ENCODE peak calls at places on chromosomes 6 and 20, in six cellular contexts. W, X, B, E, T and P are unnamed samples.

GRCh38 chr6:20810732-20811111 is 276.5 kb downstream of the CDKAL1 start:
- DNase-seq in W (no peak), X (no peak), B (no peak), E (no peak), T (no peak), P (no peak)

GRCh38 chr20:23565503-23566056 is 2.7 kb downstream of the CST9L start:
- DNase-seq in W (no peak), X (no peak), B (no peak), E (no peak), T (no peak), P (no peak)

GRCh38 chr6:101429291-101429690 is 35.8 kb downstream of the GRIK2 start:
- DNase-seq in W (no peak), X (no peak), B (no peak), E (no peak), T (no peak), P (no peak)

GRCh38 chr6:151389640-151390275 is 1.6 kb downstream of the ZBTB2 start:
- DNase-seq in W (peak; percentile 65), X (peak; percentile 58), B (peak; percentile 65), E (no peak), T (peak; percentile 72), P (peak; percentile 77)

GRCh38 chr20:61628901-61629300 is 376.8 kb downstream of the CDH4 start:
- DNase-seq in W (peak; percentile 71), X (no peak), B (no peak), E (no peak), T (peak; percentile 51), P (no peak)

GRCh38 chr20:57779401-57780003 is 69.7 kb upstream of the PMEPA1 start:
- DNase-seq in W (no peak), X (peak; percentile 17), B (no peak), E (no peak), T (no peak), P (peak; percentile 64)

GRCh38 chr20:55567826-55568225 is 437.5 kb downstream of the CBLN4 start:
- DNase-seq in W (no peak), X (no peak), B (no peak), E (no peak), T (no peak), P (no peak)

GRCh38 chr6:5894357-5894756 is 112.4 kb downstream of the NRN1 start:
- DNase-seq in W (no peak), X (no peak), B (no peak), E (no peak), T (no peak), P (no peak)

GRCh38 chr6:83057705-83058321 is 7.8 kb downstream of the UBE3D start:
- DNase-seq in W (peak; percentile 57), X (peak; percentile 72), B (peak; percentile 67), E (peak; percentile 22), T (peak; percentile 70), P (peak; percentile 76)

GRCh38 chr6:87078983-87079616 is 15.8 kb downstream of the CGA start:
- DNase-seq in W (peak; percentile 69), X (peak; percentile 95), B (peak; percentile 69), E (peak; percentile 79), T (peak; percentile 86), P (peak; percentile 85)

GRCh38 chr6:11317885-11318771 is 85.7 kb upstream of the NEDD9 start:
- DNase-seq in W (no peak), X (peak; percentile 19), B (no peak), E (peak; percentile 8), T (no peak), P (peak; percentile 91)

GRCh38 chr20:49539481-49540231 is 28.3 kb downstream of the PTGIS start:
- DNase-seq in W (no peak), X (no peak), B (no peak), E (no peak), T (no peak), P (no peak)

GRCh38 chr20:56986931-56987720 is 279.3 kb downstream of the BMP7 start:
- DNase-seq in W (no peak), X (no peak), B (no peak), E (no peak), T (no peak), P (no peak)

GRCh38 chr6:34543421-34543820 is 12.7 kb downstream of the SPDEF start:
- DNase-seq in W (no peak), X (no peak), B (no peak), E (no peak), T (no peak), P (no peak)

GRCh38 chr6:79064635-79065034 is 13.4 kb downstream of the PHIP start:
- DNase-seq in W (no peak), X (no peak), B (no peak), E (no peak), T (no peak), P (no peak)

GRCh38 chr6:137291441-137291840 is 72.3 kb upstream of the IFNGR1 start:
- DNase-seq in W (no peak), X (no peak), B (no peak), E (no peak), T (no peak), P (no peak)

GRCh38 chr20:39839406-39840119 is 849.5 kb downstream of the MAFB start:
- DNase-seq in W (no peak), X (no peak), B (no peak), E (no peak), T (no peak), P (peak; percentile 26)

GRCh38 chr6:137417411-137417810 is 76.8 kb downstream of the OLIG3 start:
- DNase-seq in W (no peak), X (no peak), B (no peak), E (no peak), T (no peak), P (no peak)

GRCh38 chr6:40932366-40932765 is 106.7 kb downstream of the UNC5CL start:
- DNase-seq in W (no peak), X (no peak), B (no peak), E (no peak), T (no peak), P (no peak)

GRCh38 chr6:170316071-170316470 is 9.5 kb downstream of the FAM120B start:
- DNase-seq in W (no peak), X (no peak), B (no peak), E (no peak), T (no peak), P (no peak)

GRCh38 chr6:74899416-74899815 is 306.4 kb downstream of the COL12A1 start:
- DNase-seq in W (no peak), X (peak; percentile 50), B (no peak), E (no peak), T (no peak), P (no peak)

GRCh38 chr6:170473226-170473789 is 79.8 kb downstream of the PSMB1 start:
- DNase-seq in W (no peak), X (no peak), B (no peak), E (no peak), T (no peak), P (no peak)

GRCh38 chr20:49595811-49596545 is 28.0 kb upstream of the PTGIS start:
- DNase-seq in W (no peak), X (no peak), B (no peak), E (no peak), T (no peak), P (no peak)

GRCh38 chr6:117344444-117345291 is 79.3 kb downstream of the VGLL2 start:
- DNase-seq in W (no peak), X (peak; percentile 29), B (no peak), E (no peak), T (no peak), P (no peak)

GRCh38 chr6:98843274-98844243 is 9.2 kb downstream of the POU3F2 start:
- DNase-seq in W (no peak), X (peak; percentile 67), B (no peak), E (no peak), T (peak; percentile 70), P (no peak)

GRCh38 chr6:31139599-31139998 is 733 bp upstream of the PSORS1C2 start:
- DNase-seq in W (no peak), X (peak; percentile 79), B (no peak), E (no peak), T (peak; percentile 59), P (no peak)
- TF ChIP-seq EZH2phosphoT487 in W (no peak), X (no peak), B (no peak), E (no peak), T (no peak), P (no peak)

GRCh38 chr6:107355659-107356058 is 103.7 kb downstream of the PDSS2 start:
- DNase-seq in W (no peak), X (no peak), B (no peak), E (no peak), T (no peak), P (no peak)

GRCh38 chr6:107354470-107354869 is 104.9 kb downstream of the PDSS2 start:
- DNase-seq in W (no peak), X (no peak), B (no peak), E (no peak), T (no peak), P (no peak)

GRCh38 chr6:107357842-107358241 is 101.5 kb downstream of the PDSS2 start:
- DNase-seq in W (no peak), X (no peak), B (no peak), E (no peak), T (no peak), P (no peak)

GRCh38 chr6:107348224-107348623 is 111.1 kb downstream of the PDSS2 start:
- DNase-seq in W (no peak), X (no peak), B (no peak), E (no peak), T (no peak), P (no peak)

GRCh38 chr6:107353773-107354382 is 105.5 kb downstream of the PDSS2 start:
- DNase-seq in W (no peak), X (no peak), B (no peak), E (no peak), T (no peak), P (no peak)
- H3K4me3 ChIP-seq in W (no peak overlapping the region), X (no peak overlapping the region), B (no peak overlapping the region), E (no peak overlapping the region), T (no peak overlapping the region), P (no peak overlapping the region)

GRCh38 chr20:3314391-3314790 is 75.4 kb upstream of the SLC4A11 start:
- DNase-seq in W (no peak), X (no peak), B (no peak), E (no peak), T (no peak), P (no peak)

GRCh38 chr20:3315110-3315509 is 76.1 kb upstream of the SLC4A11 start:
- DNase-seq in W (no peak), X (no peak), B (no peak), E (no peak), T (no peak), P (no peak)

GRCh38 chr20:3318226-3318884 is 79.4 kb upstream of the SLC4A11 start:
- DNase-seq in W (no peak), X (no peak), B (no peak), E (no peak), T (no peak), P (no peak)

GRCh38 chr20:3313681-3314080 is 74.7 kb upstream of the SLC4A11 start:
- DNase-seq in W (no peak), X (no peak), B (no peak), E (no peak), T (no peak), P (no peak)

DNA sequence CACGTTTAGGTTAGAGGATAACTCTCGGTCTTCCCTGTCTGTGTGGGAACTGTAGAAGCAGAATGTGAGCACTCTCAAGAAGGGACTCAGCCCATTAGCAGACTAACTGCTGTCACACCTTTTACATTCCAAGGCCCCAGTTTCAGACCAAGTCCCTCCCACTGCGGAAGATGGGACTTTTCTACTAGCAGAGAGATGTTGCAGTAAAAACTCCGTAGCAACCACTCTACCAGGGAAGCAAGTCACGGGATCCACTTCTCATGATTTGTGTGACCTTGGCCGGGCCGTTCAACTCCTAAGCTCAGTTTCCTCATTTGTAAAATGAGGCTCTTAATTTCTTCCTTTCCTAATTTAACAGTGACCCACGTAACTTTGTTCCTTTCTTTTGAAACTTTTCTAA is 77.1 kb upstream of the SLC4A11 start:
- DNase-seq in W (no peak), X (no peak), B (no peak), E (no peak), T (no peak), P (no peak)
- H3K4me1 ChIP-seq in W (peaks cover 9% of the 10 kb centered on the region), X (no peaks in the 10 kb centered on the region), B (no peaks in the 10 kb centered on the region), E (no peaks in the 10 kb centered on the region), T (no peaks in the 10 kb centered on the region), P (no peaks in the 10 kb centered on the region)

GRCh38 chr20:17993546-17993945 is 24.7 kb downstream of the MGME1 start:
- DNase-seq in W (no peak), X (no peak), B (no peak), E (no peak), T (no peak), P (no peak)
- TF ChIP-seq EZH2phosphoT487 in W (no peak), X (no peak), B (no peak), E (no peak), T (no peak), P (no peak)